ENCODE peak calls at places on chromosomes 12 and 14, in ten cellular contexts. G, F, Y, C, Q, M, T, U, Z and N are unnamed samples.

GRCh38 chr14:35374273-35374681 is 30.3 kb downstream of the NFKBIA start:
- DNase-seq in Y (no peak), U (peak; percentile 96), T (peak; percentile 66), C (peak; percentile 76), M (peak; percentile 73), Z (peak; percentile 94), Q (no peak), G (peak; percentile 99), F (peak; percentile 98), N (no peak)

GRCh38 chr12:91958816-91959215 is 186.8 kb downstream of the BTG1 start:
- DNase-seq in U (peak; percentile 17), F (peak; percentile 25), T (no peak), M (no peak), G (peak; percentile 30), Y (peak; percentile 9), C (no peak), Z (peak; percentile 53), Q (no peak), N (no peak)

GRCh38 chr12:112004041-112004440 is 8.9 kb downstream of the TMEM116 start:
- DNase-seq in T (no peak), M (no peak), Z (no peak), G (no peak), U (no peak), Y (no peak), C (no peak), F (no peak), Q (no peak), N (no peak)

GRCh38 chr14:26261368-26262122 is 336.3 kb downstream of the NOVA1 start:
- DNase-seq in U (no peak), Z (no peak), T (no peak), F (no peak), G (no peak), C (no peak), M (no peak), Q (no peak), Y (no peak), N (no peak)

GRCh38 chr14:69090187-69090789 is 62.6 kb downstream of the DCAF5 start:
- DNase-seq in F (no peak), G (peak; percentile 63), C (peak; percentile 24), Z (no peak), T (no peak), U (peak; percentile 64), Q (no peak), M (no peak), Y (peak; percentile 6), N (peak; percentile 55)

GRCh38 chr12:10341892-10342509 is 34.3 kb downstream of the KLRD1 start:
- DNase-seq in Q (no peak), M (no peak), Y (no peak), F (no peak), U (no peak), T (no peak), G (no peak), Z (no peak), C (peak; percentile 51), N (no peak)

GRCh38 chr14:57382283-57382682 is 8.1 kb upstream of the NAA30 start:
- DNase-seq in Z (peak; percentile 50), T (no peak), Q (no peak), C (no peak), F (peak; percentile 61), G (peak; percentile 72), Y (no peak), M (no peak), U (peak; percentile 38), N (no peak)

GRCh38 chr14:103530390-103530789 is 1.4 kb downstream of the TRMT61A start:
- DNase-seq in G (no peak), M (no peak), T (peak; percentile 56), U (no peak), C (no peak), Y (no peak), F (no peak), Q (no peak), Z (no peak), N (no peak)

GRCh38 chr14:104352493-104353220 is 214.3 kb downstream of the KIF26A start:
- DNase-seq in Q (no peak), M (peak; percentile 10), T (no peak), U (no peak), F (no peak), Y (no peak), C (no peak), Z (no peak), G (no peak), N (no peak)

GRCh38 chr12:53561590-53561953 is 54.3 kb upstream of the NPFF start:
- DNase-seq in Z (peak; percentile 72), M (no peak), Q (no peak), C (no peak), G (peak; percentile 89), F (peak; percentile 73), Y (no peak), U (peak; percentile 88), T (no peak), N (no peak)

GRCh38 chr14:104438166-104438887 is 141.2 kb upstream of the C14orf180 start:
- DNase-seq in T (no peak), U (no peak), G (no peak), Z (no peak), Y (no peak), Q (no peak), C (no peak), F (no peak), M (no peak), N (no peak)

GRCh38 chr14:91510171-91511013 is at the start of gene PPP4R3A:
- DNase-seq in C (peak; percentile 95), M (peak; percentile 95), F (peak; percentile 91), Z (peak; percentile 82), Q (peak; percentile 96), T (peak; percentile 98), Y (peak; percentile 92), G (peak; percentile 98), U (peak; percentile 98), N (peak; percentile 95)

GRCh38 chr14:91508105-91508504 is 2.0 kb downstream of the PPP4R3A start:
- DNase-seq in U (no peak), Q (no peak), G (no peak), T (no peak), Z (no peak), Y (no peak), F (no peak), C (no peak), M (no peak), N (no peak)

GRCh38 chr14:91509083-91509877 is 830 bp downstream of the PPP4R3A start:
- DNase-seq in Z (no peak), Y (peak; percentile 23), F (no peak), G (peak; percentile 20), Q (peak; percentile 45), C (peak; percentile 28), U (peak; percentile 25), T (peak; percentile 75), M (peak; percentile 71), N (peak; percentile 48)

GRCh38 chr14:91511014-91511466 is 930 bp upstream of the PPP4R3A start:
- DNase-seq in F (no peak), C (no peak), U (peak; percentile 55), Y (no peak), M (no peak), Q (no peak), Z (no peak), T (no peak), G (no peak), N (no peak)

DNA sequence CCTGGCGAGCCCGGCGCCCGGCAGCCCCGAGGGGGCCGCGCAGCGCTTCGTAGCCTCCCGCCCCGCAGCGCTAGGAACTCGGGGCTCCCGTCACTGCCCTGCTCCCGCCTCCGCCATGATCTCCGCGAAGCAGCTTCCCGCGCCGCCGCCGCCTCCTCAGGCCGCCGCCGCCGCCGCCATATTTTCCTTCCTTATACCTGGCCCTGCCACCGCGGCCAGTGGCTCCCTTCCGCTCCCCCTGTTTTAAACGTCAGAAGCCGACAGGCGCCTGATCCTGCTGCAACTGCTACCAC is 286 bp downstream of the PPP4R3A start:
- DNase-seq in Z (no peak), Y (peak; percentile 10), C (no peak), G (no peak), F (no peak), M (no peak), U (no peak), Q (no peak), T (no peak), N (no peak)
- H3K4me3 ChIP-seq in Z (peak overlapping the region; percentile 80), Y (peak overlapping the region; percentile 80), C (peak overlapping the region; percentile 73), G (peak overlapping the region; percentile 95), F (peak overlapping the region; percentile 97), M (peak overlapping the region; percentile 66), U (peak overlapping the region; percentile 93), Q (peak overlapping the region; percentile 94), T (peak overlapping the region; percentile 88), N (peak overlapping the region; percentile 97)

DNA sequence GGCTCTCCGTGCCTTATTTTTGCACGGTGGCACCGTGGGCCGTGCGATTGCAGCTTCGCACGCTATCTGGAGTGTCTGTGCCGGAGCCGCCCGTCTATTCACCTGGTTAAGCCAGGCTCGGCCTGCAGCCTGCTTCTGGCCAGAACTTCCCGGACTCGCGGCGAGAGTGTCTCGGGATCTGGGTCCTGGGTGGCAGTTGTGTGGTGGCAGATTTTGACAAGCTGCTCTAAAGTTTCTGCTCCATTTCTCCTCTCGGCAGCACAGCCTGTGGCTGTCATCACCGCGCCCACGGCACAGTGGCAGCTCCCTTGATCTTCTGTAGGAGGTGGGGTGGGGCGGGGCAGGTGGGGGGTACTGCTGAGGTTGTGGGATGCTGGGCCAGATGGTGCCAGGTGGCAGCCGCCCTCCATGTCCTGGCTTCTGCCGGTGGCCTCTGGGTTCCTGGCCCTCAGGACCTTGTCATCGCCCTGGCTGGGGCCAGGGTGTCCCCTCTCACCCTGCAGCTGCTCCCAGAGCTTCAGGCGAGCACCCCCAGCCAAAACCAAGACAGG is 2.9 kb downstream of the MMP17 start:
- DNase-seq in M (peak; percentile 28), T (no peak), G (peak; percentile 14), C (peak; percentile 16), U (peak; percentile 63), Q (no peak), Z (no peak), F (no peak), Y (no peak), N (peak; percentile 28)
- H3K4me3 ChIP-seq in M (no peak overlapping the region), T (peak overlapping the region; percentile 64), G (peak overlapping the region; percentile 69), C (peak overlapping the region; percentile 71), U (peak overlapping the region; percentile 91), Q (peak overlapping the region; percentile 25), Z (peak overlapping the region; percentile 70), F (peak overlapping the region; percentile 74), Y (no peak overlapping the region), N (no peak overlapping the region)

DNA sequence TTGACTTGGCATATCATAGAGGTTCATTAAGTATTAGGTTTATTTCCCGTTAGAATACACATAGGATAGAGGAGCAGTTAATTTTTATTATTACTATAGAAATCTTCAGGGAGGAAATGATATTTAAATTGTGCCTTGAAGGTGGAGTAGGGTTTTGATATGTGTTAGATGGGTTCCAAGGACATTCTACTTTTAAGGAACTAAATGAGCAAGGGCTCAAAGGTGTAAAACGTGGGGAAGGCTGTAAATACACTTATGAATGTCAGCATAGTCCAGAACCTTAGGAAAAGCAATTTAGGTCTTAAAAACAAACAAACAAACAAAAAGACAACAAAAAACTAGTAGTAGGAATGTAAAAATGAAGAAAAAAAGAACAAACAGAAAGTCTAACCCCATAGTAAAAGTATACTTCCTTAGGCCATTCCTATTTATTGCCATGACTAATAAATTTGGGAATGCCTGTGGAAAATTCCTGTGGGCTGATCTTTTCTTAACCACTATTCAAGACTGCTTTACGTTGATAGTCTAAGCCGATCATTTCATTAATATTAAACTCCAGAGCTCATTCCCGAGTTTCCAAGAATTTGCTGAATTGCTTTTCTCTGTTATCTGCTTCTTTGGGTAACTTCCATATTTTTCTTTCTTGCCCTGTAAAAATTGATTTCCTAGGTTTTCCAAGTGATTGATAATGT is 180.3 kb downstream of the RAD51B start:
- DNase-seq in C (no peak), U (peak; percentile 71), Q (no peak), F (no peak), Y (no peak), M (no peak), Z (peak; percentile 37), T (no peak), G (peak; percentile 77), N (no peak)
- H3K4me3 ChIP-seq in C (no peak overlapping the region), U (peak overlapping the region; percentile 21), Q (no peak overlapping the region), F (no peak overlapping the region), Y (no peak overlapping the region), M (no peak overlapping the region), Z (no peak overlapping the region), T (peak overlapping the region; percentile 16), G (no peak overlapping the region), N (no peak overlapping the region)

GRCh38 chr12:9130244-9130643 is 14.5 kb upstream of the A2M start:
- DNase-seq in T (no peak), Z (no peak), F (no peak), U (no peak), Y (no peak), M (no peak), C (no peak), G (no peak), Q (no peak), N (no peak)
- H3K4me3 ChIP-seq in T (no peak overlapping the region), Z (no peak overlapping the region), F (no peak overlapping the region), U (no peak overlapping the region), Y (no peak overlapping the region), M (no peak overlapping the region), C (no peak overlapping the region), G (no peak overlapping the region), Q (no peak overlapping the region), N (no peak overlapping the region)